ENCODE peak calls at places on chromosome 17, in six cellular contexts. One of them, this sample, is unnamed.
A peak's percentile ranks its signal among the peaks of the same experiment; 100 is the strongest.

GRCh38 chr17:12457493-12457892 is 208.2 kb upstream of the MYOCD start:
- DNase-seq in BE2C: no peak
- DNase-seq in dorsolateral prefrontal cortex: no peak
- DNase-seq in heart right ventricle: no peak
- DNase-seq in cardiac fibroblast: no peak
- DNase-seq in lower lobe of right lung: no peak
- DNase-seq in this sample: no peak

GRCh38 chr17:71409712-71410111 is 711.1 kb upstream of the SOX9 start:
- DNase-seq in BE2C: no peak
- DNase-seq in lower lobe of right lung: no peak
- DNase-seq in dorsolateral prefrontal cortex: no peak
- DNase-seq in cardiac fibroblast: peak; percentile 52
- DNase-seq in heart right ventricle: no peak
- DNase-seq in this sample: no peak

GRCh38 chr17:28974451-28974850 is 23.1 kb upstream of the PHF12 start:
- DNase-seq in cardiac fibroblast: no peak
- DNase-seq in lower lobe of right lung: no peak
- DNase-seq in BE2C: no peak
- DNase-seq in heart right ventricle: peak; percentile 41
- DNase-seq in dorsolateral prefrontal cortex: no peak
- DNase-seq in this sample: no peak

GRCh38 chr17:16939606-16940115 is 32.3 kb downstream of the TNFRSF13B start:
- DNase-seq in heart right ventricle: no peak
- DNase-seq in dorsolateral prefrontal cortex: no peak
- DNase-seq in BE2C: no peak
- DNase-seq in cardiac fibroblast: no peak
- DNase-seq in lower lobe of right lung: peak; percentile 42
- DNase-seq in this sample: peak; percentile 43

GRCh38 chr17:32596666-32597065 is 109.9 kb downstream of the CDK5R1 start:
- DNase-seq in heart right ventricle: no peak
- DNase-seq in lower lobe of right lung: no peak
- DNase-seq in cardiac fibroblast: no peak
- DNase-seq in dorsolateral prefrontal cortex: peak; percentile 45
- DNase-seq in BE2C: no peak
- DNase-seq in this sample: no peak

GRCh38 chr17:40534431-40535189 is 30.7 kb downstream of the CCR7 start:
- DNase-seq in lower lobe of right lung: no peak
- DNase-seq in dorsolateral prefrontal cortex: no peak
- DNase-seq in cardiac fibroblast: peak; percentile 58
- DNase-seq in BE2C: no peak
- DNase-seq in heart right ventricle: no peak
- DNase-seq in this sample: peak; percentile 36

GRCh38 chr17:76018801-76019200 is 8.3 kb downstream of the EVPL start:
- DNase-seq in dorsolateral prefrontal cortex: no peak
- DNase-seq in cardiac fibroblast: no peak
- DNase-seq in lower lobe of right lung: no peak
- DNase-seq in heart right ventricle: no peak
- DNase-seq in BE2C: no peak
- DNase-seq in this sample: no peak

GRCh38 chr17:73429440-73430164 is 117.8 kb upstream of the CDC42EP4 start:
- DNase-seq in cardiac fibroblast: peak; percentile 81
- DNase-seq in heart right ventricle: peak; percentile 90
- DNase-seq in lower lobe of right lung: peak; percentile 92
- DNase-seq in dorsolateral prefrontal cortex: peak; percentile 90
- DNase-seq in BE2C: peak; percentile 94
- DNase-seq in this sample: peak; percentile 76

GRCh38 chr17:68468334-68468733 is 11.0 kb upstream of the WIPI1 start:
- DNase-seq in cardiac fibroblast: peak; percentile 33
- DNase-seq in BE2C: no peak
- DNase-seq in heart right ventricle: no peak
- DNase-seq in lower lobe of right lung: no peak
- DNase-seq in dorsolateral prefrontal cortex: no peak
- DNase-seq in this sample: no peak

GRCh38 chr17:31997005-31997404 is 10.2 kb upstream of the LRRC37B start:
- DNase-seq in BE2C: no peak
- DNase-seq in dorsolateral prefrontal cortex: no peak
- DNase-seq in cardiac fibroblast: no peak
- DNase-seq in lower lobe of right lung: no peak
- DNase-seq in heart right ventricle: no peak
- DNase-seq in this sample: no peak

GRCh38 chr17:49965522-49965905 is 3.5 kb upstream of the DLX4 start:
- DNase-seq in dorsolateral prefrontal cortex: no peak
- DNase-seq in cardiac fibroblast: no peak
- DNase-seq in lower lobe of right lung: no peak
- DNase-seq in heart right ventricle: no peak
- DNase-seq in BE2C: no peak
- DNase-seq in this sample: no peak
- H3K4me3 ChIP-seq in dorsolateral prefrontal cortex: no peak overlapping the region
- H3K4me3 ChIP-seq in cardiac fibroblast: no peak overlapping the region
- H3K4me3 ChIP-seq in lower lobe of right lung: no peak overlapping the region
- H3K4me3 ChIP-seq in heart right ventricle: no peak overlapping the region
- H3K4me3 ChIP-seq in BE2C: no peak overlapping the region
- H3K4me3 ChIP-seq in this sample: no peak overlapping the region

GRCh38 chr17:79671387-79671752 is 59.4 kb upstream of the ENPP7 start:
- DNase-seq in cardiac fibroblast: no peak
- DNase-seq in BE2C: no peak
- DNase-seq in heart right ventricle: no peak
- DNase-seq in dorsolateral prefrontal cortex: peak; percentile 32
- DNase-seq in lower lobe of right lung: no peak
- DNase-seq in this sample: peak; percentile 41
- TF ChIP-seq CTCF in cardiac fibroblast: no peak
- TF ChIP-seq CTCF in BE2C: no peak
- TF ChIP-seq CTCF in heart right ventricle: no peak
- TF ChIP-seq CTCF in dorsolateral prefrontal cortex: no peak
- TF ChIP-seq CTCF in lower lobe of right lung: no peak
- TF ChIP-seq CTCF in this sample: no peak

GRCh38 chr17:55458287-55458900 is 36.8 kb upstream of the MMD start:
- DNase-seq in BE2C: no peak
- DNase-seq in heart right ventricle: peak; percentile 16
- DNase-seq in lower lobe of right lung: no peak
- DNase-seq in cardiac fibroblast: no peak
- DNase-seq in dorsolateral prefrontal cortex: no peak
- DNase-seq in this sample: no peak
- H3K4me3 ChIP-seq in BE2C: no peak overlapping the region
- H3K4me3 ChIP-seq in heart right ventricle: no peak overlapping the region
- H3K4me3 ChIP-seq in lower lobe of right lung: no peak overlapping the region
- H3K4me3 ChIP-seq in cardiac fibroblast: no peak overlapping the region
- H3K4me3 ChIP-seq in dorsolateral prefrontal cortex: no peak overlapping the region
- H3K4me3 ChIP-seq in this sample: no peak overlapping the region

GRCh38 chr17:8314797-8315739 is 5.0 kb downstream of the ARHGEF15 start:
- DNase-seq in cardiac fibroblast: no peak
- DNase-seq in BE2C: no peak
- DNase-seq in heart right ventricle: no peak
- DNase-seq in dorsolateral prefrontal cortex: no peak
- DNase-seq in lower lobe of right lung: no peak
- DNase-seq in this sample: no peak
- TF ChIP-seq CTCF in cardiac fibroblast: no peak
- TF ChIP-seq CTCF in BE2C: no peak
- TF ChIP-seq CTCF in heart right ventricle: no peak
- TF ChIP-seq CTCF in dorsolateral prefrontal cortex: no peak
- TF ChIP-seq CTCF in lower lobe of right lung: no peak
- TF ChIP-seq CTCF in this sample: no peak

DNA sequence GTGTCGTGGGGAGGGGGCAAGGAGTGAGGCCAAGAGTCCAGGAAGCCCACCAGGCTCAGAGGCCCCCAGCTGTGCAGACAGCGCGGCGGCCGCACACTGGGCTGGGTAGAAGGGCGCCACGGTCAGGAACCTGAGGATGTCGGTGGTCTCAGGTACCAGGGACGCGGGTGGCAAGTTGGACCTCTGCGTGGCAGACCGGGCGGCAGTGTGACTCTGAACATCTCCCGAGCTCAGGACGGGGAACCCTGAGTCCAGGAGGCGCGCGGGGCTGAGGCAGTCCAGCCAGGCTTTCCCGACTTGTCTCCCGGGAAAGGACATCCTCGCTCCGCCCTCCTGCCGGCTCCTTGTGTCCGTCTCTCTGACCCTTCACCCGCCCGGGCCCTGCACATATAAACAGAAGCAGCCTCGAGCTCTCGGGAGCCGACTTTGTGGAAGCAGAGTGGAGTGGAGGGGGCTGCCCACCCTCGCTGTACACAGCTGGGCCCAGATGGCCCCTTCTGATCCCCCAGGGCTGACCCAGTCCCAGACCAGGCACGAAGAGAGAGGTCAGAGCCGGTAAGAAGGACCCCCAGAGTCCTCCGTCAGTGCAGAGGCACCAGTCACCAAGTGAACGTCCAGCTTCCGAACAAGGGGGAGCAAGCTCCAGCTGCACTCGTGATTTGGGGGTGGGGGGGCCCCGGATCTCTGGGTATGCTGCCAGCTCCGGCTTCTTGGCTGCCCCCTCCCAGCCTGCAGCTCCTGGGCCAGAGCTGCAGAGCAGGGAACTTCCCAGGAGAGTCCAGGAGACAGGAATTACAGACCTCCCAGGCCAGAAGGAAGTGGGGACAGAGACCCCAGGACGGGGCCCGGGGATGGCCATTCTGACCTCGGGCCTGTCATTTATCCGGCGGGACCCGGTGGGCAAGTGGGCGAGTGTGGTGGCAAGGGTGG is 8.4 kb upstream of the P2RX1 start:
- DNase-seq in lower lobe of right lung: no peak
- DNase-seq in cardiac fibroblast: no peak
- DNase-seq in heart right ventricle: peak; percentile 62
- DNase-seq in BE2C: no peak
- DNase-seq in dorsolateral prefrontal cortex: no peak
- DNase-seq in this sample: no peak
- H3K4me3 ChIP-seq in lower lobe of right lung: no peak overlapping the region
- H3K4me3 ChIP-seq in cardiac fibroblast: no peak overlapping the region
- H3K4me3 ChIP-seq in heart right ventricle: no peak overlapping the region
- H3K4me3 ChIP-seq in BE2C: no peak overlapping the region
- H3K4me3 ChIP-seq in dorsolateral prefrontal cortex: no peak overlapping the region
- H3K4me3 ChIP-seq in this sample: no peak overlapping the region

GRCh38 chr17:37082985-37083384 is 134.2 kb downstream of the AATF start:
- DNase-seq in dorsolateral prefrontal cortex: no peak
- DNase-seq in lower lobe of right lung: no peak
- DNase-seq in cardiac fibroblast: no peak
- DNase-seq in heart right ventricle: no peak
- DNase-seq in BE2C: no peak
- DNase-seq in this sample: no peak

GRCh38 chr17:37083461-37083860 is 134.7 kb downstream of the AATF start:
- DNase-seq in heart right ventricle: no peak
- DNase-seq in dorsolateral prefrontal cortex: no peak
- DNase-seq in BE2C: no peak
- DNase-seq in lower lobe of right lung: no peak
- DNase-seq in cardiac fibroblast: no peak
- DNase-seq in this sample: no peak

GRCh38 chr17:37081287-37081686 is 132.5 kb downstream of the AATF start:
- DNase-seq in heart right ventricle: no peak
- DNase-seq in dorsolateral prefrontal cortex: no peak
- DNase-seq in lower lobe of right lung: no peak
- DNase-seq in BE2C: no peak
- DNase-seq in cardiac fibroblast: peak; percentile 62
- DNase-seq in this sample: no peak

GRCh38 chr17:37084375-37084774 is 135.6 kb downstream of the AATF start:
- DNase-seq in heart right ventricle: no peak
- DNase-seq in dorsolateral prefrontal cortex: no peak
- DNase-seq in cardiac fibroblast: no peak
- DNase-seq in BE2C: no peak
- DNase-seq in lower lobe of right lung: no peak
- DNase-seq in this sample: no peak

GRCh38 chr17:37082461-37082860 is 133.7 kb downstream of the AATF start:
- DNase-seq in dorsolateral prefrontal cortex: no peak
- DNase-seq in BE2C: no peak
- DNase-seq in lower lobe of right lung: no peak
- DNase-seq in cardiac fibroblast: no peak
- DNase-seq in heart right ventricle: no peak
- DNase-seq in this sample: no peak
- TF ChIP-seq CTCF in dorsolateral prefrontal cortex: peak; percentile 16
- TF ChIP-seq CTCF in BE2C: no peak
- TF ChIP-seq CTCF in lower lobe of right lung: no peak
- TF ChIP-seq CTCF in cardiac fibroblast: no peak
- TF ChIP-seq CTCF in heart right ventricle: no peak
- TF ChIP-seq CTCF in this sample: no peak

DNA sequence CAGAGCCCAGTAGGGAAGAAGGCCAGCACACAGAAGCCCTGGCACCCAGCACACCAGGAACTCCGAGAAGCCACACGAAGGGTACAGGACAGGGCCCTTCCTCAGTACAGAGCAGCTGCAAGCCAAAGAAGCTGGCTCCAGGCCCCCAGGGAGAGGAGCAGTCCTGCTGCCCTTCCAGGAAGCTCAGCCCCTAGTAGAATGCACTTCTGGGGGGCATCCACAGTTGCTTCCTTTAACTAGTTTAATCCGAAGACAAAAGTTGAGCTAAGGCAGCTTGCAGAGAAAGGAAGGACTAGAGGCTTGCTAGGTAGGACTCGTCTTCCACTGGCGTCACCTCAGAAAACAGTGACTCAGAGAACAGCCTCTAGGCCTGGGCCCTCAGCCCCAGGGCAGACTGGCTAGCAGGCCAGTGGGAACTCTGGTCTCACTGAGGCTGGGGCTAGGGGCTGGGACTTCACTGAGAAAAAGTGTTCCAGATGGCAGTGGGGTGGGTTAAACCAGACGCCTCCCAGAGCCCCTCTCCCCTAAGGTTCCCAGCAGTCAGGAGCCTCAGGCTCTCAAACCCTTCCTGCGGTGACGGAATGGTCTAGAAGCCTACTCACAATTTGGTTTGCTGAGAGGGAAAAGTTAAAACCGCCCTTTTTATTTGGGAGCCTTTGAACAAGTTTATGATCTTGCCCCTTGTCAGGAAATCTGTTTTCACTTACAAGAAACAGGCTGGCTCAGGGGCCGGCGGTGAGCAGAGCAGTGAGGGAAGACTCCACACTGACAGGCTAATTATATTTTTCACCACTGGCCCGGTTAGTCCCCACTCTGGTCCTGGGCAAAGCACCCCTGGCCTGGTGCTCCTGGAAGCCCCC is 41.4 kb downstream of the ACTG1 start:
- DNase-seq in BE2C: no peak
- DNase-seq in heart right ventricle: no peak
- DNase-seq in cardiac fibroblast: no peak
- DNase-seq in dorsolateral prefrontal cortex: no peak
- DNase-seq in lower lobe of right lung: no peak
- DNase-seq in this sample: no peak
- H3K4me3 ChIP-seq in BE2C: no peak overlapping the region
- H3K4me3 ChIP-seq in heart right ventricle: no peak overlapping the region
- H3K4me3 ChIP-seq in cardiac fibroblast: no peak overlapping the region
- H3K4me3 ChIP-seq in dorsolateral prefrontal cortex: no peak overlapping the region
- H3K4me3 ChIP-seq in lower lobe of right lung: no peak overlapping the region
- H3K4me3 ChIP-seq in this sample: peak overlapping the region; percentile 36